ENCODE peak calls at places on chromosomes 5 and 9, in four cellular contexts. E, A, D and N are unnamed samples.
A peak's percentile ranks its signal among the peaks of the same experiment; 100 is the strongest.

GRCh38 chr9:137383453-137384115 is 39.4 kb downstream of the EXD3 start:
- DNase-seq in E (peak; percentile 27), D (no peak), A (no peak), N (no peak)

GRCh38 chr9:121059998-121060636 is 10.0 kb upstream of the C5 start:
- DNase-seq in A (peak; percentile 84), D (no peak), E (no peak), N (peak; percentile 75)

GRCh38 chr5:28779161-28779754 is 1740.9 kb upstream of the CDH9 start:
- DNase-seq in D (no peak), A (no peak), E (no peak), N (peak; percentile 29)

GRCh38 chr9:97364769-97365490 is 47.0 kb upstream of the TDRD7 start:
- DNase-seq in E (no peak), D (no peak), A (no peak), N (no peak)

GRCh38 chr9:137593176-137593575 is 2.9 kb upstream of the ZMYND19 start:
- DNase-seq in A (no peak), D (no peak), E (no peak), N (no peak)

GRCh38 chr5:134555889-134556311 is 30.4 kb downstream of the JADE2 start:
- DNase-seq in D (peak; percentile 72), A (peak; percentile 68), E (peak; percentile 61), N (peak; percentile 82)

GRCh38 chr9:34522091-34522887 is 501 bp downstream of the ENHO start:
- DNase-seq in D (no peak), A (no peak), E (no peak), N (no peak)

GRCh38 chr5:140018920-140019644 is 24.0 kb downstream of the NRG2 start:
- DNase-seq in A (no peak), D (no peak), E (no peak), N (no peak)

GRCh38 chr5:66427043-66427442 is 169.2 kb upstream of the MAST4 start:
- DNase-seq in E (no peak), D (no peak), A (no peak), N (no peak)

GRCh38 chr5:130964238-130965192 is 200.5 kb downstream of the HINT1 start:
- DNase-seq in A (no peak), D (no peak), E (no peak), N (no peak)

GRCh38 chr5:132365213-132365612 is 4.3 kb upstream of the SLC22A5 start:
- DNase-seq in A (peak; percentile 74), E (no peak), D (no peak), N (peak; percentile 37)

GRCh38 chr5:134874831-134875655 is 872 bp downstream of the TXNDC15 start:
- DNase-seq in E (peak; percentile 27), A (peak; percentile 88), D (no peak), N (peak; percentile 34)

GRCh38 chr9:88748566-88749238 is 213.7 kb downstream of the NXNL2 start:
- DNase-seq in D (no peak), E (no peak), A (peak; percentile 81), N (no peak)

GRCh38 chr9:88745281-88746001 is 210.5 kb downstream of the NXNL2 start:
- DNase-seq in D (no peak), E (no peak), A (peak; percentile 95), N (no peak)

GRCh38 chr9:88747768-88748167 is 212.8 kb downstream of the NXNL2 start:
- DNase-seq in A (peak; percentile 96), D (no peak), E (peak; percentile 62), N (peak; percentile 81)

GRCh38 chr9:88746029-88746743 is 211.2 kb downstream of the NXNL2 start:
- DNase-seq in E (no peak), A (peak; percentile 95), D (no peak), N (no peak)

DNA sequence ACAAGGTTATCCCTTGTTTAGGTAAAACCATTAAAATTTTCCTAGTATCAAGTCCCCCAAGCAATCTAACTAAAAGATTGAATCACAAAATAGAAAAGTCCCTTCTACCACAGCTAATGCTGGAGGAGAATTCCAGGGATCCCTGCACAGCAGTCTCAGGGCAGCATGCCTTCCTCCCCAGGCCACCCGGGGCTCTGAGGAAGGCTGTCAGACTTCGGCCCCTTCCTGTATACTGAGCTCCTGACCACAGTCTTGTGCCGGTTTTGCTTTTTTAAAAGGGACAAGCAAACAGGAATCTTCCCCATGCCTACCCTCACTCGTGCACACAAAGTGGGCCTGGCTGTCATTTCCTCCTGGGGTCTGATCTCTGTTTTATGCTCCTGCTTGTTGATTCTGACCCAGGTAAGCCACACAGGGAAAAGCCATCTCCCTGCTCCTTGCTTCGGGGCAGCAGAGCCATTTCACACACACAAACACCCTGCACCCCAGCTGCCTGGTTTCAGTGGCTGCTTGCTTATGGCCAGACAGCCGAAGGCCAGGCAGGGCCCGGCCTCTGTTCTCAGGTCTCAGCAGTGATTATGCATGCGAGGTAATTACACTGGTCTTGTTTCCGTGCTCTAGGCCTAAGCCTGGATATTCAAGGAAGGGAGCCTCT is 211.9 kb downstream of the NXNL2 start:
- DNase-seq in E (peak; percentile 63), D (no peak), A (no peak), N (peak; percentile 84)
- H3K9ac ChIP-seq in E (no peak overlapping the region), D (no peak overlapping the region), A (peak overlapping the region; percentile 66), N (peak overlapping the region; percentile 46)

DNA sequence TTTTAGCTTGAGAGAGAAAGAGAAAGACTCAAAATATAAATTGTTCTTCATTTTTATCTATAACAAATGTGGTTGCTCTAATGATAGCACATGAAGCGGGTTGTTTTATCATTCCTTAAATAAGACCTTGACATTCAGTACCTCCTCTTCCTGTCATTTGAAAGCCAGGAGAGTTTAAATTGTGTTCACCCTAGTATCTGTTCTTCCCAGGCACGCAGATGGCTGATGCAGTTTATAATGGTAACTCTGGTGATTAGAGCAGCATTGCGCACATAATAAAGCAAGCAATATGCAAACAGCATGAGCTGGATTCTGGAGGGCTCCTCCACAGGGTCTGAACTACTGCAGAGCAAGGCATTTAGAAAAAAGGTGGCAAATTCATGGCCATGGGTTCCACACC is 307.9 kb downstream of the ENC1 start:
- DNase-seq in A (no peak), D (no peak), E (no peak), N (no peak)
- H3K23ac ChIP-seq in A (no peak overlapping the region), D (no peak overlapping the region), E (no peak overlapping the region), N (no peak overlapping the region)

DNA sequence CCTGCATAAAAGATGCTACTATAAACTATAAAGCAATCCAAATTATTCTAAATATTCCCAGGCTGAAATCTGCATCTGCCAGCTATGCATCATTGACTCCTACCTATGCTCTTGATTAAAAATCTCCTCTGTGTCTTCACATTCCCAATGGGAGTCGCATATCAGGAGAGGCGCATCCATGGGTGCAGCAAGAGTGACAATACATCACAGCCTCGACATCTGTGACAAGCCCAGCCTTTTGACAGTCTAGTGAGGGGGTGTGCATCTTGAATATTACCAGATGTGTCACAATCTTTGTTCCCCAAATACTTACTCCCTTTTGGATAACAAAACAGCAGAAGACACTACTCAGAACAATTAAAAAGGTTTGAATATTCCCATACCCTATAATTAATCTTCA is 171.8 kb downstream of the PDE4D start:
- DNase-seq in D (no peak), A (no peak), E (no peak), N (no peak)
- H3K56ac ChIP-seq in D (no peak overlapping the region), A (no peak overlapping the region), E (no peak overlapping the region), N (no peak overlapping the region)

DNA sequence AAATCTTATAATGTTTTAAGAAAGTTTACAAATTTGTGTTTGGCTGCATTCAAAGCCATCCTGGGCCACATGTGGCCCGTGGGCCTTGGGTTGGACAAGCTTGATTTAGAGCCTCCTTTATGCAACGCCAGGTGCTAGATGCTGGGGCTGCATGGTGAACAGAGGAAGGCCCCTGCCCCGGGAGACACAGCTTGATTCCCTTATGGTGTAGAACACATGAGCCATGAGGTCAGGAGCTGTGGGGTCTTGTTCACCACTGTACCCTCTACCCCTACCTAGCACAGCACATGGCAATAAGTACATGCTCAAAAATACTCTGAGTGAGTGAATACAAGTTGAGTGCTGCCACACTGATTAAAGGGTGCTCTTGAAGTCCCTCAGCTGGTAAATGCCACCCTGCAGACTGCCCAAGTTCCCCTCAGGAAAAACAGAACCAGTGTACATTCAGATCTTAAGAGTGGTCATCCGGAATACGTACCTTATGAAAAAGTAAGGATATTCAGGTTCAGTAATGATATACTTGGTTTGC is 71.9 kb downstream of the ARRDC3 start:
- DNase-seq in E (no peak), A (no peak), D (no peak), N (no peak)
- H3K9ac ChIP-seq in E (no peak overlapping the region), A (peak overlapping the region; percentile 3), D (no peak overlapping the region), N (no peak overlapping the region)

GRCh38 chr5:38712416-38712815 is 133.4 kb upstream of the OSMR start:
- DNase-seq in A (no peak), D (no peak), E (no peak), N (no peak)
- H3K23ac ChIP-seq in A (no peak overlapping the region), D (no peak overlapping the region), E (no peak overlapping the region), N (no peak overlapping the region)